ENCODE peak calls at places on chromosomes 5 and 9, in eight cellular contexts. B is activated CD8-positive, alpha-beta T cell treated with anti-CD3 and anti-CD28 coated beads for 36 hours; L is RWPE1; Q is cardiac muscle cell; N is right atrium auricular region; S is CD4-positive, alpha-beta T cell; V is GM10248; W is H9. T is an unnamed sample.

GRCh38 chr5:176794509-176794908 is 15.8 kb upstream of the UNC5A start:
- DNase-seq in S (no peak), Q (no peak), V (no peak), W (no peak), N (no peak), B (no peak), L (no peak), T (no peak)

GRCh38 chr9:70013598-70014196 is 30.0 kb upstream of the MAMDC2 start:
- DNase-seq in L (peak), Q (peak), V (no peak), N (no peak), B (no peak), S (no peak), W (no peak), T (no peak)

GRCh38 chr9:108296056-108296455 is 559.7 kb downstream of the ACTL7B start:
- DNase-seq in Q (peak), S (no peak), V (no peak), W (no peak), B (no peak), L (peak), N (no peak), T (no peak)

GRCh38 chr5:40734986-40735385 is 20.8 kb downstream of the TTC33 start:
- DNase-seq in L (no peak), W (no peak), B (no peak), Q (peak), N (no peak), V (no peak), S (no peak), T (no peak)

GRCh38 chr9:111720170-111720569 is 58.8 kb downstream of the GNG10 start:
- DNase-seq in V (no peak), L (no peak), N (no peak), S (no peak), B (no peak), Q (peak), W (no peak), T (no peak)

GRCh38 chr5:121949885-121950284 is 11.9 kb upstream of the SRFBP1 start:
- DNase-seq in S (no peak), B (peak), Q (peak), V (no peak), L (peak), N (no peak), W (peak), T (peak)

GRCh38 chr5:108935602-108936001 is 187.9 kb downstream of the FER start:
- DNase-seq in V (no peak), B (no peak), S (no peak), Q (no peak), W (no peak), L (no peak), N (no peak), T (no peak)

GRCh38 chr5:133932441-133933168 is 35.8 kb downstream of the C5orf15 start:
- DNase-seq in Q (no peak), S (no peak), N (no peak), B (no peak), W (no peak), L (no peak), V (no peak), T (no peak)

GRCh38 chr5:1729641-1730486 is 69.8 kb downstream of the MRPL36 start:
- DNase-seq in L (no peak), N (peak), Q (no peak), W (peak), B (no peak), V (no peak), S (no peak), T (peak)

GRCh38 chr5:1220831-1221230 is 4.3 kb upstream of the SLC6A18 start:
- DNase-seq in W (no peak), L (no peak), S (no peak), N (no peak), B (no peak), V (no peak), Q (no peak), T (no peak)

GRCh38 chr9:133942206-133942975 is 49.7 kb downstream of the VAV2 start:
- DNase-seq in W (no peak), L (no peak), V (no peak), N (no peak), B (no peak), Q (no peak), S (no peak), T (no peak)

GRCh38 chr5:73370620-73371583 is 77.7 kb downstream of the FOXD1 start:
- DNase-seq in S (no peak), L (peak), Q (peak), N (no peak), W (no peak), B (no peak), V (no peak), T (no peak)

GRCh38 chr5:167573274-167574127 is 717.9 kb upstream of the WWC1 start:
- DNase-seq in Q (peak), S (no peak), N (no peak), V (no peak), L (peak), B (no peak), W (peak), T (peak)

GRCh38 chr9:23524607-23525155 is 301.4 kb downstream of the ELAVL2 start:
- DNase-seq in B (no peak), L (no peak), W (no peak), Q (no peak), V (no peak), N (no peak), S (no peak), T (no peak)

GRCh38 chr5:92147263-92147662 is 764.1 kb upstream of the ARRDC3 start:
- DNase-seq in Q (no peak), N (no peak), B (no peak), W (no peak), V (no peak), S (no peak), L (no peak), T (no peak)

GRCh38 chr9:78745996-78746395 is 449.1 kb downstream of the PSAT1 start:
- DNase-seq in W (no peak), Q (no peak), B (no peak), S (no peak), V (no peak), L (no peak), N (no peak), T (no peak)

GRCh38 chr5:167743685-167744084 is 547.8 kb upstream of the WWC1 start:
- DNase-seq in S (no peak), N (no peak), W (no peak), L (peak), V (no peak), Q (peak), B (no peak), T (no peak)

GRCh38 chr9:72978724-72979123 is 25.9 kb upstream of the ALDH1A1 start:
- DNase-seq in L (peak), Q (peak), B (no peak), W (no peak), N (no peak), V (no peak), S (no peak), T (no peak)

GRCh38 chr9:107282268-107282667 is 811 bp upstream of the RAD23B start:
- DNase-seq in W (no peak), B (no peak), S (no peak), N (no peak), Q (no peak), L (no peak), V (no peak), T (no peak)

GRCh38 chr9:4145482-4145881 is 154.4 kb downstream of the GLIS3 start:
- DNase-seq in Q (peak), V (no peak), N (no peak), B (no peak), S (no peak), W (no peak), L (no peak), T (no peak)

GRCh38 chr9:93577045-93577939 is 908 bp downstream of the PHF2 start:
- DNase-seq in L (peak), S (no peak), V (peak), B (no peak), W (no peak), N (peak), Q (peak), T (peak)

GRCh38 chr5:97019435-97020117 is 83.7 kb downstream of the LNPEP start:
- DNase-seq in Q (no peak), L (no peak), N (no peak), V (no peak), B (no peak), W (no peak), S (no peak), T (no peak)

GRCh38 chr5:127355342-127355741 is 64.7 kb downstream of the MEGF10 start:
- DNase-seq in Q (no peak), S (no peak), V (no peak), B (no peak), W (no peak), L (no peak), N (no peak), T (no peak)

GRCh38 chr5:10760976-10761841 is at the start of gene DAP:
- DNase-seq in S (peak), Q (peak), W (peak), L (peak), B (peak), N (peak), V (peak), T (peak)

GRCh38 chr9:14396171-14396570 is 82.2 kb upstream of the NFIB start:
- DNase-seq in V (no peak), W (no peak), B (no peak), Q (no peak), N (no peak), S (no peak), L (no peak), T (no peak)

GRCh38 chr5:124906339-124907097 is 160.1 kb upstream of the ZNF608 start:
- DNase-seq in W (no peak), B (no peak), S (no peak), V (no peak), N (peak), Q (peak), L (peak), T (peak)

GRCh38 chr9:37626708-37627293 is 24.0 kb upstream of the FRMPD1 start:
- DNase-seq in Q (no peak), S (no peak), V (no peak), B (no peak), L (no peak), N (no peak), W (no peak), T (no peak)

GRCh38 chr9:13213337-13213736 is 66.2 kb downstream of the MPDZ start:
- DNase-seq in S (no peak), L (peak), B (no peak), N (no peak), W (no peak), Q (peak), V (no peak), T (no peak)

GRCh38 chr9:123426406-123426805 is 70.4 kb downstream of the CRB2 start:
- DNase-seq in Q (no peak), N (no peak), W (peak), V (peak), L (no peak), B (no peak), S (no peak), T (no peak)

GRCh38 chr5:33476992-33477391 is 36.2 kb downstream of the TARS1 start:
- DNase-seq in V (no peak), N (no peak), B (no peak), W (no peak), Q (no peak), S (no peak), L (no peak), T (no peak)

GRCh38 chr5:149667084-149667826 is 62.9 kb upstream of the PPARGC1B start:
- DNase-seq in B (peak), S (no peak), Q (peak), V (peak), L (peak), N (no peak), W (no peak), T (peak)

GRCh38 chr9:104772707-104773106 is 8.8 kb downstream of the NIPSNAP3B start:
- DNase-seq in W (no peak), L (no peak), S (no peak), B (no peak), V (no peak), N (no peak), Q (peak), T (no peak)

GRCh38 chr5:103409013-103409670 is 150.6 kb downstream of the MACIR start:
- DNase-seq in L (no peak), Q (no peak), V (no peak), B (no peak), S (no peak), W (no peak), N (no peak), T (no peak)

GRCh38 chr5:45094876-45095275 is 286.1 kb downstream of the MRPS30 start:
- DNase-seq in S (no peak), V (no peak), L (no peak), B (no peak), N (no peak), Q (no peak), W (no peak), T (no peak)

GRCh38 chr9:137304383-137305059 is 2.5 kb upstream of the NRARP start:
- DNase-seq in V (no peak), L (no peak), Q (no peak), N (no peak), S (no peak), B (no peak), W (peak), T (peak)
- TF ChIP-seq CTCF in V (peak), L (peak), Q (peak), N (no peak), S (no peak), B (no peak), W (no peak), T (no peak)

DNA sequence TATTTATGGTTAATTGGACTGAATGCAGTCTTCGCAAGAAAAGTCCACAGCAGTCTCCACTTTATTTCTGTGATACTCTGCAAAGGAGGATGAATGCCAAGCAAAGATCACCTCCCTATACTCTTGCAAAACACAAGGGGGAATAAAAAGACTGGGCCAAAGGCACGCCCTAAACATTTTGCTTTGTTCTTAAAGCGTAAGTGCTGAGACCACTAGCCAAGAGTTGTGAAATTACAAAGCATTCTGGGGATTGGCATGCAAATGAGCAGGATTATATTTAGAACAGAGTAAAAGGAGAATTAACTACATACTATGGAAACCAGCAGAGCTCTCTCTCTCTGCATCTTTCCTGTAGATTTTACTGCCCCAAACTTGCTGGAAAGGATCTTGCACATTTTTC is 54.5 kb downstream of the DPYSL3 start:
- DNase-seq in W (no peak), Q (peak), B (no peak), S (no peak), N (peak), V (no peak), L (peak), T (no peak)
- TF ChIP-seq CTCF in W (no peak), Q (no peak), B (no peak), S (no peak), N (no peak), V (no peak), L (no peak), T (no peak)

GRCh38 chr9:35510745-35511428 is 21.0 kb downstream of the RUSC2 start:
- DNase-seq in N (peak), W (no peak), B (no peak), V (no peak), L (peak), Q (peak), S (no peak), T (no peak)
- TF ChIP-seq CTCF in N (peak), W (no peak), B (no peak), V (no peak), L (no peak), Q (peak), S (no peak), T (no peak)

GRCh38 chr9:122016789-122017188 is 76.3 kb downstream of the TTLL11 start:
- DNase-seq in Q (peak), N (no peak), L (no peak), V (no peak), W (no peak), B (peak), S (no peak), T (no peak)
- TF ChIP-seq CTCF in Q (peak), N (peak), L (peak), V (no peak), W (peak), B (no peak), S (no peak), T (no peak)

GRCh38 chr5:170429014-170429413 is 39.8 kb upstream of the KCNMB1 start:
- DNase-seq in S (no peak), L (no peak), N (no peak), Q (peak), W (peak), B (no peak), V (no peak), T (no peak)
- TF ChIP-seq CTCF in S (no peak), L (no peak), N (no peak), Q (peak), W (peak), B (no peak), V (no peak), T (no peak)

GRCh38 chr5:60687927-60688720 is 11.8 kb downstream of the DEPDC1B start:
- DNase-seq in V (peak), B (peak), Q (peak), W (no peak), S (no peak), N (no peak), L (peak), T (no peak)
- TF ChIP-seq CTCF in V (peak), B (no peak), Q (peak), W (peak), S (no peak), N (no peak), L (no peak), T (peak)

GRCh38 chr5:78594946-78595921 is 53.3 kb downstream of the LHFPL2 start:
- DNase-seq in V (no peak), Q (peak), L (peak), W (no peak), S (no peak), B (no peak), N (peak), T (no peak)
- TF ChIP-seq CTCF in V (no peak), Q (no peak), L (no peak), W (no peak), S (no peak), B (no peak), N (no peak), T (no peak)

GRCh38 chr5:181173420-181174342 is 26.3 kb downstream of the OR2V2 start:
- DNase-seq in W (peak), S (no peak), L (peak), B (peak), Q (peak), V (peak), N (no peak), T (no peak)
- TF ChIP-seq CTCF in W (peak), S (peak), L (peak), B (no peak), Q (no peak), V (no peak), N (no peak), T (no peak)

GRCh38 chr5:161851691-161852299 is 3.9 kb downstream of the GABRA1 start:
- DNase-seq in V (no peak), S (no peak), N (no peak), W (no peak), B (no peak), L (peak), Q (peak), T (no peak)
- TF ChIP-seq CTCF in V (peak), S (no peak), N (no peak), W (peak), B (no peak), L (peak), Q (peak), T (peak)

T was measured in endothelial cell.